ENCODE peak calls at places on chromosomes 4 and X, in four cellular contexts. C, N, V and G are unnamed samples.

GRCh38 chr4:123776267-123776666 is 379.7 kb downstream of the SPRY1 start:
- DNase-seq in C (no peak), N (no peak), V (no peak), G (no peak)

GRCh38 chr4:37948542-37948941 is 11.7 kb upstream of the PTTG2 start:
- DNase-seq in C (no peak), N (no peak), V (no peak), G (no peak)

GRCh38 chr4:123017636-123018390 is 95.4 kb upstream of the NUDT6 start:
- DNase-seq in C (no peak), N (no peak), V (peak), G (peak)

GRCh38 chrX:153401133-153401764 is at the start of gene PNMA6E:
- DNase-seq in C (no peak), N (no peak), V (no peak), G (no peak)

GRCh38 chrX:134520860-134521390 is 61.0 kb downstream of the HPRT1 start:
- DNase-seq in C (no peak), N (no peak), V (peak), G (peak)

GRCh38 chr4:8340721-8341680 is 71.4 kb downstream of the HTRA3 start:
- DNase-seq in C (peak), N (peak), V (peak), G (no peak)

GRCh38 chr4:7397206-7398103 is 37.3 kb downstream of the PSAPL1 start:
- DNase-seq in C (no peak), N (no peak), V (no peak), G (no peak)

GRCh38 chr4:98938386-98938785 is 9.5 kb upstream of the EIF4E start:
- DNase-seq in C (no peak), N (no peak), V (peak), G (no peak)

GRCh38 chrX:31128849-31129248 is 57.0 kb upstream of the FTHL17 start:
- DNase-seq in C (no peak), N (no peak), V (no peak), G (no peak)

GRCh38 chr4:101037938-101038413 is 309.4 kb downstream of the PPP3CA start:
- DNase-seq in C (no peak), N (no peak), V (no peak), G (no peak)

GRCh38 chr4:91837608-91838029 is 466.1 kb upstream of the GRID2 start:
- DNase-seq in C (no peak), N (no peak), V (peak), G (no peak)

GRCh38 chrX:47854474-47854873 is 17.8 kb downstream of the ZNF81 start:
- DNase-seq in C (no peak), N (no peak), V (peak), G (peak)

GRCh38 chrX:13085533-13085932 is 41.1 kb upstream of the FAM9C start:
- DNase-seq in C (no peak), N (no peak), V (no peak), G (no peak)

GRCh38 chr4:76950052-76950845 is 697 bp downstream of the SEPTIN11 start:
- DNase-seq in C (peak), N (peak), V (peak), G (no peak)

GRCh38 chrX:10633722-10634121 is 13.3 kb upstream of the MID1 start:
- DNase-seq in C (no peak), N (peak), V (peak), G (peak)

GRCh38 chr4:122665148-122665547 is 44.3 kb upstream of the IL21 start:
- DNase-seq in C (no peak), N (no peak), V (peak), G (no peak)

GRCh38 chr4:111602848-111603247 is 542.4 kb upstream of the FAM241A start:
- DNase-seq in C (no peak), N (no peak), V (peak), G (no peak)

GRCh38 chr4:113975578-113975977 is 3.9 kb downstream of the ARSJ start:
- DNase-seq in C (no peak), N (no peak), V (no peak), G (no peak)

GRCh38 chrX:74248889-74249288 is 55.1 kb upstream of the ZCCHC13 start:
- DNase-seq in C (no peak), N (no peak), V (peak), G (no peak)

GRCh38 chrX:2484232-2484631 is 16.5 kb downstream of the DHRSX start:
- DNase-seq in C (no peak), N (no peak), V (peak), G (no peak)

GRCh38 chrX:123961268-123962005 is at the start of gene STAG2:
- DNase-seq in C (peak), N (peak), V (peak), G (peak)

GRCh38 chr4:95267081-95267480 is 281.7 kb downstream of the UNC5C start:
- DNase-seq in C (no peak), N (no peak), V (peak), G (peak)

DNA sequence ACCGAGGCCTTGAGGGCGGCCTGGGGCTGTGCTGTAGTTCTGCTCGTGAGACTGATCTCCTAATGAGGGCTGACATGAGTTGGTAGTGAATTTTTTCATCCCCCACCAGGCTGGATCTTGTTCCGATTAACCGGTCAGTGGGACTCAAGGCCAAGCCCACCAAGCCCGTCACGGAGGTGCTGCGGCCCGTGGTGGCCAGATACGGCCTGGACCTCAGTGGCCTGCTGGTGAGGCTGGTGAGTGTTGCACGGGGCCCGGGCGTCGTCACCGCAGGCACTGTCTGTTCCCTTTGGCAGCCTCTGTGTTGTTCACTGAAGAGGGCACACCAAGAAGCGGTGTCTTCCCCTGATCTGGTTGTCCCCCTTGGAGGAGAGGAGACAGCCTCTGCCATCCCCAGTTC is 18.4 kb upstream of the HGFAC start:
- DNase-seq in C (no peak), N (no peak), V (no peak), G (no peak)
- TF ChIP-seq CTCF in C (no peak), N (no peak), V (no peak), G (no peak)

GRCh38 chr4:74000301-74000700 is 1.8 kb upstream of the CXCL5 start:
- DNase-seq in C (no peak), N (no peak), V (no peak), G (no peak)

GRCh38 chr4:73998040-73999011 is at the start of gene CXCL5:
- DNase-seq in C (no peak), N (no peak), V (peak), G (no peak)
- H3K4me3 ChIP-seq in C (no peak), N (no peak), V (peak), G (peak)

DNA sequence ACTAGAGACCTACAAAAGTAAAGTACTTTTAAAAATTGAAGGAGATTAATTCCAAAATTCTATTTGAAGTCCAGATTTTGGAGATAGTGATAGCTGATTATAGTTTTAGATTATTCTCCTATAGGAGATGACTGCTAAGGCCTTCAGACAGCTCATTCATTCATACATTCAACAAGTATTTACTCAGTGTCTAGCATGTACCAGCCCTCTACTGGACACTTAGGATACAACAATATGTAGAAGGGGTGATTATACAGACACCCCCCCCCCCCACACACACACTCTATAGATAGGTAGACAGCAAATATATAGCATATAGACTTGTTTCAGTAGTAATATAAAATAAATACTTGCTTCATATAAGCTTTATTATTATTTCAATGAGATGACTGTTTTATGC is 60.4 kb upstream of the TAF9B start:
- DNase-seq in C (no peak), N (no peak), V (no peak), G (no peak)
- TF ChIP-seq CTCF in C (peak), N (no peak), V (no peak), G (no peak)

DNA sequence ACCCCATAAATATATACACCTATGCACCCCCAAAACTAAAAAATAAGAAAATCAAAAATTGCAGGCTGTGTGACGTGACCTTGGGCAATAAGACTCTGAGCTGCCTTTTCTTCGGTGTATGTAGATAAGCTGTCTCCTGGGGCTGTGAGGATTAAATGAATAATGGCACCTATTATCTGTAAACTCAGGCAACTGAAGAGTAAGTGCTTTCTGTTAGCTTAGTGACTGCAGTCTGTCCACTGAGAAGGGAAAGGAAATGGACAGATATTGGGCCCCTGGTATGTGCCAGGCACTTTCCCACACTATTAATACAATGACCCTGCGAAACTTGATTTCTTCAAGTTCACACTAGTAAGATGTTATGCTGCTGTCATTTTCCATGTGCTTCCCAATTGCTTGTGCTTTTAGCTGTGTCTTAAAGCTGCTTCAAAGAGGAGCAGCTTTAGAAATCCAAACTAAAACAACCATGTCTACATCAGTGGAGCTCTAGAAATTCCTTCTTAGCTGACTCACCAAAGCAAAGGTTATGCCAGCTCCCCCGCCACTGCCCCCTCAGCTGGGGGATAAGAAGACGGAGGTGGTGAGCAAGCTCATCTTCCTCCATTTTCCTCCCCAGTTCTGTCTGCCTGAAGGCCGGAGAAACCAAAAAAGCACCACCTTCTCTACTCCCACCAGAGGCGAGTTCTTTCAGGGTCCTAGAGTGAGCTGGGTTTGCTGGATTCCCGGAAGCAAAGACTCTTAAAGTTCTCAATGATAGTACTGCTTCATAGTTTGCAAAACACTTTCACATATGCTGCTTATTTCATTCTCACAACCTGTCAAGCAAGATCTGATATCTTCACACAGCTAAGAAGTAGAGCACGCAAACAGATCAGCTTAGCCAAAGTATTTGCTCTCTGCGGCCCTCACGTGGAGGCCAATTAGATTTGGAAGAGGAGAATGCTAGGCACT is 8.8 kb upstream of the DGAT2L6 start:
- DNase-seq in C (no peak), N (no peak), V (peak), G (peak)
- H3K4me3 ChIP-seq in C (no peak), N (no peak), V (peak), G (peak)

DNA sequence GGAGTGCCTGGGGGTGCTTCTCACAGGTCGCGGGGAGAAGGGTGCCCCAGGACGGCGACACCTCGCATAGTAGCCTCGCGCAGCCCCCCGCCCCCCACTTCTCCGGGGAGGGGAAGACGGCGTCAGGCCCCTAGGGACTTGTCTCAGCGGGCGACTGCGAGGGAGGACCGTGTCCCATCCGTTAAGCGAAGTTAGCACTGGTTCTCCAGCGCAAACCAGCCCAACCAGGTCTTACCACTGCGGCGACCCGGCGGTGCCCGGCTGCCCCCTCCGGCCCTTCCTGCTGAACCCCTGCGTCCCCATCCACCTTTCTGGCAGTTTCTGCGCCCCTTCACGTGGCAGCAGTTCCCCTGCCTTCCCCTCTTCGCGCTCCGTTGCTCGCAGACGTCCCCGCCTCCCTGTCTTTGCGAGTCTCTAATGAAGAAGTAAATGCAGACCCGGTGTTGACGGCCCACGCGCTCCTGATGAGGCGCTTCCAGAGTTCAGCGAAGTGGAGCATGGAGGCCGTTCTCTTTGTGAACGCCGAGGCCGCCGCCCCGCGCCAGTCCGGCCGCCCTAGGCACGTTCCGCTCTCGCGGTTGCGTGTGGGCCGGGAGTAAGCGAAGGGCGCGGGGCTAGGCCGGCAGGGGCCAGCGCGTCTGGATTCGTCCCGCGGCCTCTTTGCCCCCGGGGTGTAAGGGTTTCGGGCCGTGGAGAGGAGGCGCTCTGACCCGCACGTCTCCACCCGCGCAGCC is 3.0 kb downstream of the SLIT2 start:
- DNase-seq in C (peak), N (peak), V (peak), G (no peak)
- TF ChIP-seq CTCF in C (no peak), N (no peak), V (no peak), G (no peak)

GRCh38 chr4:88320174-88320779 is 35.9 kb upstream of the PPM1K start:
- DNase-seq in C (no peak), N (no peak), V (peak), G (no peak)

GRCh38 chr4:88315460-88316017 is 31.2 kb upstream of the PPM1K start:
- DNase-seq in C (no peak), N (no peak), V (no peak), G (no peak)

GRCh38 chr4:88318751-88319350 is 34.5 kb upstream of the PPM1K start:
- DNase-seq in C (no peak), N (no peak), V (no peak), G (no peak)

GRCh38 chr4:88320780-88321373 is 36.5 kb upstream of the PPM1K start:
- DNase-seq in C (no peak), N (no peak), V (peak), G (peak)
- H3K4me3 ChIP-seq in C (peak), N (no peak), V (no peak), G (no peak)

DNA sequence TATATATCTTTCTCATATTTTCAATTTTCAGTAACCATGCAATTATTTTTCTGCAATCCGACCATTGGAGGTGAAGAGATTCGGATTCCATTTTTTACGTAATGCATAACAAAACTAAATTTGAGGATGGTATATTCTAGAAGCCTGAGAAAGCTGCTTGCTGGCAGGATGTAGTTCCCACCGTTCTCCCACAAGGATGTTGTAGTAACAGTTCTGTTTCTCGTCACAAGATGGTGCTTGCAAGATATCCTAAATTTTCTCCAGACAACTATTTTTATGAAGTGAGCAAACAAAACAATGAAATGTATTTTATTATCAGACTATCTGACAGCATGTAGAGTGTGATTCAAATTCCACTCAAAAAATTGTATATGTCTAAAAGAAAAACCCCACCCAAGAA is 10.7 kb downstream of the PWWP3B start:
- DNase-seq in C (no peak), N (no peak), V (no peak), G (peak)
- TF ChIP-seq CTCF in C (no peak), N (no peak), V (no peak), G (peak)

GRCh38 chrX:150574824-150575409 is 6.5 kb downstream of the MTM1 start:
- DNase-seq in C (no peak), N (no peak), V (no peak), G (no peak)
- H3K4me3 ChIP-seq in C (no peak), N (no peak), V (no peak), G (no peak)

GRCh38 chr4:169984745-169985144 is 41.5 kb downstream of the MFAP3L start:
- DNase-seq in C (no peak), N (no peak), V (no peak), G (no peak)

GRCh38 chr4:169986369-169986768 is 39.8 kb downstream of the MFAP3L start:
- DNase-seq in C (no peak), N (no peak), V (no peak), G (no peak)

GRCh38 chr4:169987327-169988228 is 38.6 kb downstream of the MFAP3L start:
- DNase-seq in C (no peak), N (no peak), V (no peak), G (no peak)

GRCh38 chr4:169984203-169984602 is 42.0 kb downstream of the MFAP3L start:
- DNase-seq in C (no peak), N (no peak), V (no peak), G (no peak)

DNA sequence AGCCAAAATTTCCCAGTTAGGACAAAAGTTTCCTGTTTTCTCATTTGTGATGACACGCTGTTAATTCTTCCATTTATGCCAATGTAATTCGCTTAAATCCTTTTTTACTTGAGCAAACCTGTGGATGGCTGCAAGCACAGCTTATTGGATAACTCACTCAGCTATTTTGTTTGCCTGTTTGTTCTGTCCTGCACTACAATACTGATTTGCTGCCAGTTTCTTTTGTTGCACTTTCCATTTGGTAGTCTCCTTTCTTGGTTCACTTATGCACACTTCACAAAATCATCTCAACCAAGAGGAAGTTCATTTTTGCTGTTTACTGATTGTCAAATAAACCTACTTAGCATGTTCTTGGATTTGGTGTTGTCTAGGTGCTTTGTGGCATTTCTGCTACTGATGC is 40.3 kb downstream of the MFAP3L start:
- DNase-seq in C (no peak), N (no peak), V (no peak), G (no peak)
- TF ChIP-seq CTCF in C (no peak), N (no peak), V (no peak), G (no peak)

GRCh38 chr4:143404555-143404954 is 67.9 kb downstream of the GAB1 start:
- DNase-seq in C (no peak), N (no peak), V (no peak), G (no peak)
- H3K4me3 ChIP-seq in C (no peak), N (no peak), V (no peak), G (no peak)